ENCODE peak calls at places on chromosomes 3 and 15, in nine cellular contexts. T is AG10803, M is fibroblast of the aortic adventitia, O is WERI-Rb-1, C is fibroblast of pulmonary artery, Z is RWPE1, U is HFFc6, H is endothelial cell, L is tibial nerve. B is an unnamed sample.

GRCh38 chr3:114454592-114455251 is 160.9 kb downstream of the TIGIT start:
- DNase-seq in T (peak; percentile 56), M (peak; percentile 56), O (no peak), C (peak; percentile 28), Z (no peak), U (no peak), H (no peak), L (peak; percentile 10), B (no peak)

GRCh38 chr3:125123906-125124305 is 68.1 kb upstream of the HEG1 start:
- DNase-seq in T (peak; percentile 70), M (peak; percentile 95), O (no peak), C (peak; percentile 89), Z (no peak), U (peak; percentile 75), H (no peak), L (no peak), B (no peak)

GRCh38 chr3:158748237-158748828 is 16.1 kb upstream of the RARRES1 start:
- DNase-seq in T (no peak), M (no peak), O (no peak), C (peak; percentile 62), Z (no peak), U (no peak), H (no peak), L (peak; percentile 53), B (peak; percentile 12)

GRCh38 chr15:78018968-78019644 is 58.4 kb downstream of the TBC1D2B start:
- DNase-seq in T (no peak), M (no peak), O (no peak), C (no peak), Z (no peak), U (no peak), H (no peak), L (no peak), B (peak; percentile 20)

GRCh38 chr15:70293606-70294470 is 196.1 kb upstream of the TLE3 start:
- DNase-seq in T (no peak), M (no peak), O (no peak), C (no peak), Z (no peak), U (no peak), H (no peak), L (no peak), B (no peak)

GRCh38 chr3:44584646-44585501 is at the start of gene ZNF660:
- DNase-seq in T (peak; percentile 64), M (peak; percentile 35), O (peak; percentile 89), C (peak; percentile 75), Z (no peak), U (peak; percentile 0), H (peak; percentile 81), L (peak; percentile 21), B (peak; percentile 24)

GRCh38 chr15:80822666-80823065 is 43.5 kb downstream of the CEMIP start:
- DNase-seq in T (no peak), M (no peak), O (no peak), C (no peak), Z (no peak), U (no peak), H (no peak), L (no peak), B (no peak)

GRCh38 chr3:158337007-158337608 is 227.2 kb downstream of the RSRC1 start:
- DNase-seq in T (no peak), M (no peak), O (no peak), C (no peak), Z (no peak), U (no peak), H (no peak), L (no peak), B (no peak)

GRCh38 chr3:105781871-105782270 is 86.9 kb downstream of the CBLB start:
- DNase-seq in T (peak; percentile 53), M (peak; percentile 29), O (no peak), C (peak; percentile 27), Z (no peak), U (no peak), H (no peak), L (no peak), B (no peak)

GRCh38 chr15:90801803-90802202 is 66.6 kb upstream of the FURIN start:
- DNase-seq in T (no peak), M (no peak), O (no peak), C (no peak), Z (no peak), U (no peak), H (no peak), L (no peak), B (no peak)

GRCh38 chr3:158140396-158140795 is 30.5 kb downstream of the RSRC1 start:
- DNase-seq in T (no peak), M (no peak), O (no peak), C (no peak), Z (no peak), U (no peak), H (no peak), L (no peak), B (peak; percentile 6)

GRCh38 chr3:169179193-169180122 is 484.1 kb downstream of the MECOM start:
- DNase-seq in T (no peak), M (no peak), O (peak; percentile 6), C (no peak), Z (no peak), U (no peak), H (no peak), L (no peak), B (peak; percentile 18)

GRCh38 chr15:62452016-62452415 is 286.9 kb upstream of the C2CD4B start:
- DNase-seq in T (no peak), M (no peak), O (no peak), C (no peak), Z (no peak), U (no peak), H (no peak), L (no peak), B (no peak)

GRCh38 chr3:126419151-126419703 is 24.5 kb downstream of the CFAP100 start:
- DNase-seq in T (no peak), M (no peak), O (no peak), C (no peak), Z (no peak), U (no peak), H (no peak), L (no peak), B (no peak)

GRCh38 chr3:55042591-55042990 is 114.7 kb upstream of the LRTM1 start:
- DNase-seq in T (peak; percentile 33), M (peak; percentile 53), O (no peak), C (peak; percentile 33), Z (no peak), U (no peak), H (no peak), L (no peak), B (no peak)

GRCh38 chr3:45143673-45144670 is 2.2 kb downstream of the CDCP1 start:
- DNase-seq in T (no peak), M (peak; percentile 83), O (no peak), C (no peak), Z (no peak), U (no peak), H (no peak), L (no peak), B (peak; percentile 53)

GRCh38 chr3:193982258-193982659 is 153.7 kb upstream of the HES1 start:
- DNase-seq in T (peak; percentile 86), M (peak; percentile 92), O (no peak), C (peak; percentile 50), Z (peak; percentile 82), U (no peak), H (no peak), L (peak; percentile 72), B (peak; percentile 69)

GRCh38 chr15:76310470-76311070 is 699 bp downstream of the ETFA start:
- DNase-seq in T (peak; percentile 38), M (peak; percentile 27), O (no peak), C (peak; percentile 17), Z (no peak), U (no peak), H (no peak), L (no peak), B (peak; percentile 18)

GRCh38 chr3:134260984-134261383 is 10.3 kb upstream of the RYK start:
- DNase-seq in T (no peak), M (no peak), O (no peak), C (no peak), Z (no peak), U (no peak), H (no peak), L (no peak), B (peak; percentile 30)

GRCh38 chr15:75178171-75178937 is 23.3 kb upstream of the C15orf39 start:
- DNase-seq in T (no peak), M (no peak), O (no peak), C (no peak), Z (no peak), U (no peak), H (peak; percentile 35), L (peak; percentile 18), B (no peak)
- TF ChIP-seq CTCF in T (no peak), M (no peak), O (no peak), C (no peak), Z (no peak), U (no peak), H (no peak), L (no peak), B (no peak)

GRCh38 chr3:186001838-186002237 is 64.0 kb upstream of the TRA2B start:
- DNase-seq in T (no peak), M (no peak), O (no peak), C (no peak), Z (no peak), U (no peak), H (no peak), L (no peak), B (no peak)

GRCh38 chr3:186004209-186004608 is 66.4 kb upstream of the TRA2B start:
- DNase-seq in T (no peak), M (no peak), O (no peak), C (no peak), Z (no peak), U (no peak), H (no peak), L (no peak), B (no peak)

GRCh38 chr3:186004671-186005070 is 66.9 kb upstream of the TRA2B start:
- DNase-seq in T (no peak), M (no peak), O (no peak), C (no peak), Z (no peak), U (no peak), H (no peak), L (no peak), B (no peak)

GRCh38 chr3:186003610-186004009 is 65.8 kb upstream of the TRA2B start:
- DNase-seq in T (no peak), M (no peak), O (no peak), C (no peak), Z (no peak), U (no peak), H (no peak), L (no peak), B (no peak)

GRCh38 chr3:186002884-186003472 is 65.2 kb upstream of the TRA2B start:
- DNase-seq in T (peak; percentile 30), M (no peak), O (peak; percentile 19), C (peak; percentile 31), Z (peak; percentile 6), U (peak; percentile 8), H (no peak), L (no peak), B (peak; percentile 48)
- TF ChIP-seq CTCF in T (peak; percentile 47), M (no peak), O (peak; percentile 64), C (peak; percentile 33), Z (no peak), U (peak; percentile 69), H (no peak), L (no peak), B (peak; percentile 41)

GRCh38 chr3:144112437-144112836 is 140.8 kb downstream of the DIPK2A start:
- DNase-seq in T (no peak), M (no peak), O (no peak), C (no peak), Z (no peak), U (no peak), H (no peak), L (no peak), B (peak; percentile 9)
- TF ChIP-seq CTCF in T (no peak), M (no peak), O (no peak), C (no peak), Z (no peak), U (no peak), H (no peak), L (no peak), B (peak; percentile 20)

GRCh38 chr15:100570282-100570681 is 31.7 kb downstream of the LINS1 start:
- DNase-seq in T (peak; percentile 6), M (peak; percentile 20), O (no peak), C (peak; percentile 7), Z (peak; percentile 49), U (peak; percentile 8), H (no peak), L (no peak), B (no peak)
- TF ChIP-seq CTCF in T (no peak), M (no peak), O (no peak), C (no peak), Z (no peak), U (no peak), H (no peak), L (no peak), B (no peak)